ENCODE peak calls at places on chromosome 16, in five cellular contexts. Y, J, L, C and M are unnamed samples.

GRCh38 chr16:67406628-67407027 is 9.6 kb downstream of the ZDHHC1 start:
- DNase-seq in L (no peak), C (no peak), Y (no peak), J (no peak), M (no peak)

GRCh38 chr16:54318941-54319340 is 32.4 kb upstream of the IRX3 start:
- DNase-seq in J (no peak), Y (no peak), L (no peak), C (no peak), M (no peak)

GRCh38 chr16:69443809-69444611 is 19.6 kb downstream of the CYB5B start:
- DNase-seq in J (peak), L (no peak), Y (peak), C (no peak), M (peak)

GRCh38 chr16:19907161-19907992 is 22.7 kb upstream of the GPRC5B start:
- DNase-seq in Y (peak), L (peak), J (peak), C (peak), M (peak)

GRCh38 chr16:12340151-12340733 is 363.7 kb downstream of the SNX29 start:
- DNase-seq in L (peak), Y (no peak), J (no peak), C (peak), M (no peak)

GRCh38 chr16:83344014-83344413 is 463.8 kb upstream of the HSBP1 start:
- DNase-seq in C (no peak), L (no peak), J (no peak), Y (no peak), M (no peak)

GRCh38 chr16:67456383-67457140 is 24.4 kb downstream of the ATP6V0D1 start:
- DNase-seq in C (peak), Y (no peak), J (no peak), L (no peak), M (no peak)

GRCh38 chr16:27982184-27982583 is 81.3 kb downstream of the GSG1L start:
- DNase-seq in C (no peak), L (no peak), J (no peak), Y (no peak), M (no peak)

GRCh38 chr16:70704586-70704985 is 18.7 kb upstream of the MTSS2 start:
- DNase-seq in J (no peak), C (no peak), L (no peak), Y (no peak), M (no peak)

GRCh38 chr16:4927661-4928060 is 9.3 kb downstream of the PPL start:
- DNase-seq in J (no peak), C (no peak), L (no peak), Y (no peak), M (no peak)

GRCh38 chr16:17803625-17804410 is 333.1 kb upstream of the XYLT1 start:
- DNase-seq in L (no peak), C (no peak), J (no peak), Y (no peak), M (no peak)

GRCh38 chr16:80974649-80975376 is 31.9 kb downstream of the CMC2 start:
- DNase-seq in J (no peak), Y (no peak), C (no peak), L (no peak), M (no peak)

GRCh38 chr16:3642397-3643094 is 11.9 kb upstream of the DNASE1 start:
- DNase-seq in C (no peak), Y (no peak), L (no peak), J (no peak), M (no peak)

GRCh38 chr16:1933097-1933661 is 9.8 kb downstream of the MSRB1 start:
- DNase-seq in Y (no peak), C (no peak), J (no peak), L (no peak), M (no peak)

GRCh38 chr16:22356930-22357634 is 17.3 kb downstream of the CDR2 start:
- DNase-seq in Y (no peak), J (no peak), L (no peak), C (no peak), M (no peak)

GRCh38 chr16:25628766-25629165 is 63.0 kb upstream of the HS3ST4 start:
- DNase-seq in J (no peak), Y (no peak), L (no peak), C (no peak), M (no peak)

GRCh38 chr16:4244254-4244812 is 2.5 kb upstream of the SRL start:
- DNase-seq in Y (no peak), C (no peak), L (no peak), J (no peak), M (no peak)

GRCh38 chr16:14527411-14528044 is 102.5 kb downstream of the PARN start:
- DNase-seq in L (no peak), J (no peak), Y (no peak), C (no peak), M (no peak)

GRCh38 chr16:88454315-88455057 is 1.4 kb downstream of the ZFPM1 start:
- DNase-seq in C (peak), J (no peak), L (peak), Y (peak), M (peak)

GRCh38 chr16:59274141-59274540 is 540.0 kb upstream of the GOT2 start:
- DNase-seq in L (no peak), Y (no peak), C (no peak), J (no peak), M (no peak)

GRCh38 chr16:30430428-30430970 is 669 bp upstream of the DCTPP1 start:
- DNase-seq in Y (no peak), L (no peak), J (no peak), C (no peak), M (no peak)

GRCh38 chr16:4780235-4780634 is 7.9 kb downstream of the SEPTIN12 start:
- DNase-seq in C (no peak), L (no peak), Y (no peak), J (no peak), M (no peak)

GRCh38 chr16:22683258-22683657 is 130.7 kb upstream of the HS3ST2 start:
- DNase-seq in L (no peak), Y (no peak), J (no peak), C (no peak), M (no peak)